ENCODE peak calls at places on chromosomes 5 and 9, in six cellular contexts. J is heart left ventricle, Q is Peyer's patch, D is lower lobe of right lung, E is GM12878, G is pancreas. Y is an unnamed sample.

GRCh38 chr5:80921026-80921425 is 39.1 kb upstream of the RASGRF2 start:
- DNase-seq in J (no peak), Q (no peak), D (no peak), E (no peak), G (no peak), Y (no peak)

GRCh38 chr5:139668064-139668880 is 20.1 kb downstream of the CXXC5 start:
- DNase-seq in J (peak; percentile 67), Q (no peak), D (no peak), E (no peak), G (peak; percentile 83), Y (peak; percentile 42)

GRCh38 chr5:54651482-54652076 is 134.0 kb downstream of the SNX18 start:
- DNase-seq in J (peak; percentile 91), Q (peak; percentile 59), D (peak; percentile 75), E (no peak), G (peak; percentile 88), Y (no peak)

GRCh38 chr5:66326276-66326675 is 182.2 kb downstream of the SREK1 start:
- DNase-seq in J (no peak), Q (no peak), D (no peak), E (no peak), G (no peak), Y (no peak)

GRCh38 chr5:132220476-132220875 is 7.2 kb downstream of the P4HA2 start:
- DNase-seq in J (no peak), Q (no peak), D (no peak), E (no peak), G (no peak), Y (no peak)

GRCh38 chr5:108193021-108193795 is 188.7 kb downstream of the FBXL17 start:
- DNase-seq in J (no peak), Q (no peak), D (no peak), E (no peak), G (no peak), Y (no peak)

GRCh38 chr9:113582698-113583200 is 119.2 kb downstream of the RGS3 start:
- DNase-seq in J (peak; percentile 6), Q (no peak), D (no peak), E (no peak), G (no peak), Y (no peak)

GRCh38 chr9:128249914-128250838 is 25.6 kb downstream of the GOLGA2 start:
- DNase-seq in J (peak; percentile 76), Q (peak; percentile 99), D (peak; percentile 93), E (peak; percentile 25), G (peak; percentile 99), Y (peak; percentile 96)

GRCh38 chr5:10199700-10200099 is 50.0 kb downstream of the ATPSCKMT start:
- DNase-seq in J (no peak), Q (no peak), D (no peak), E (no peak), G (no peak), Y (no peak)

GRCh38 chr5:148385094-148385493 is 1.3 kb downstream of the FBXO38 start:
- DNase-seq in J (no peak), Q (no peak), D (no peak), E (no peak), G (no peak), Y (no peak)

GRCh38 chr5:148384389-148384756 is 615 bp downstream of the FBXO38 start:
- DNase-seq in J (no peak), Q (no peak), D (no peak), E (no peak), G (no peak), Y (no peak)

GRCh38 chr5:148381906-148382305 is 1.9 kb upstream of the FBXO38 start:
- DNase-seq in J (no peak), Q (no peak), D (no peak), E (no peak), G (no peak), Y (no peak)

GRCh38 chr5:148382961-148383360 is 797 bp upstream of the FBXO38 start:
- DNase-seq in J (no peak), Q (no peak), D (no peak), E (no peak), G (no peak), Y (no peak)

GRCh38 chr5:148383564-148384388 is at the start of gene FBXO38:
- DNase-seq in J (peak; percentile 97), Q (peak; percentile 99), D (peak; percentile 97), E (peak; percentile 95), G (peak; percentile 97), Y (peak; percentile 97)
- TF ChIP-seq CTCF in J (no peak), Q (no peak), D (no peak), E (no peak), G (no peak), Y (no peak)

DNA sequence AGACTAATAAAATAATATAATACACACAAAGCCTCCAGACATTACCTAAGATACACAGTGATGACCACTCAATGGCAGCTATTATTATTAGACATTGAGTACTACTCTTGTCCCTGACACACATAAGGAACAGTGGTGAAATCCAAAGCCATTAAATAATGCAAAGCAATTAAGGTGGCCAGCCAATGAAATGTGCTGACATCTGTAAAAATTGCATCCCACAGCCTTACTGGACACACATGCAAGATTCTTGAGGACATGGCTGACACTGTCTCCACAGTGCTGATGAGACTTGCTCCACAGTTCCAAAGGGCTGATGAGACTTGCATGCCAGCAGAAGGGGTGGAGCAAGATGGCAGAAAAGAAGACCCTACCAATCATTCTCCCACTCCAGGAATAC is 447.5 kb downstream of the IRX1 start:
- DNase-seq in J (no peak), Q (no peak), D (no peak), E (no peak), G (no peak), Y (no peak)
- H3K9me3 ChIP-seq in J (no peaks in the 10 kb centered on the region), Q (no peaks in the 10 kb centered on the region), D (no peaks in the 10 kb centered on the region), E (no peaks in the 10 kb centered on the region), G (no peaks in the 10 kb centered on the region), Y (no peaks in the 10 kb centered on the region)

GRCh38 chr5:138573223-138573622 is 2.0 kb downstream of the HSPA9 start:
- DNase-seq in J (no peak), Q (no peak), D (no peak), E (no peak), G (no peak), Y (no peak)
- H3K27ac ChIP-seq in J (no peak overlapping the region), Q (no peak overlapping the region), D (no peak overlapping the region), E (no peak overlapping the region), G (no peak overlapping the region), Y (no peak overlapping the region)

DNA sequence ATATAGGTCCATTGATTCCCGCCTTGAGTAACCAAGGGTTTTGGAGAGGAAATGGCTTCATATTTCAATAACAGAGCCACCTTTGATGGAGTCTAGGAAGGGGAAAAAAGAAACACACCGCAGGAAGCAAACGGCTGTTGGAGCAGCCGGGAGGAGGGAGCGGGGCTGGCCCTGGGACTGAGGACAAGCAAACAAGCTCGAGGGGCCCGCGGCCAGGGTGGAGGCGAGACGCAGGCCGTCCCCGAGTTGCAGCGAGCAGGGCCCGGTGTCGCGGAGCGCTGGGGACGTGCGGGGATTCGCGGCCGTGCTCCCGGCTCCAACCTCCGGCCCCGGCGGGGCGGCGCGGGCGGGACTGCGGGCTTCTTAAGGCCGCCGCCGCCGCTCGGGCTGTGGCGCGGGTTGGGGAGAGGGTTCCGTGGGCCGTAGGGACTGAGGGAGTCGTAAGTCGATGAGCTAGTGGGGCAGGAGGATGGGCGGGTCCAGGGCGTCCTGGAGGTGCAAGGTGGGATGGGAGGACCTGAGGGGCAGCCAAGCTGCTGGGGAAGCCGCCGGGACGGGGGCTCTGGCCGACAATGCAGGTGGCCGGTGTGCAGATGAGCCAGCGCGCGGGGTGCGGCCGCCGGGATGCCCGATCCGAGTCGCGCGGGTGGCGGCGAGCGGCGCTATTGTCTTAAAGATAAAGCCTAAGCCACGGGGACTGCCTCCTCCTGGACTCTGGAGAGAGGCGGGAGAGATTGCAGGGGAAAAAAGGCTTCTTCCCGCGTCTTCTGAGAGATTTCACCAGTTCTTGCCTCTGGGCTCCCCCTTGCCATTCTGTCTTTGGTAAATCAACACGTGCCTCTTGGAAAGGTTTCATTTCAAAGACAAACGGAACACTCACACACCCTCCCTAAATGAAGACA is 1.5 kb upstream of the HAPLN1 start:
- DNase-seq in J (peak; percentile 77), Q (peak; percentile 74), D (peak; percentile 59), E (no peak), G (peak; percentile 75), Y (no peak)
- TF ChIP-seq CTCF in J (peak; percentile 27), Q (no peak), D (peak; percentile 37), E (peak; percentile 50), G (no peak), Y (no peak)